ENCODE peak calls at places on chromosomes 2 and 18, in six cellular contexts. One of them, this sample, is unnamed.

GRCh38 chr2:95525294-95526035 is 40.9 kb upstream of the TRIM43B start:
- DNase-seq in NCI-H2081: peak; percentile 17
- DNase-seq in tibial nerve: no peak
- DNase-seq in HT-29: peak; percentile 45
- DNase-seq in Daoy: peak; percentile 14
- DNase-seq in left kidney: peak; percentile 63
- DNase-seq in this sample: peak; percentile 79

GRCh38 chr2:25159947-25160346 is 8.4 kb downstream of the POMC start:
- DNase-seq in tibial nerve: no peak
- DNase-seq in HT-29: no peak
- DNase-seq in Daoy: peak; percentile 45
- DNase-seq in NCI-H2081: no peak
- DNase-seq in left kidney: peak; percentile 43
- DNase-seq in this sample: no peak

GRCh38 chr2:38095996-38096861 is 20.3 kb upstream of the CYP1B1 start:
- DNase-seq in left kidney: peak; percentile 89
- DNase-seq in Daoy: peak; percentile 92
- DNase-seq in tibial nerve: no peak
- DNase-seq in NCI-H2081: no peak
- DNase-seq in HT-29: peak; percentile 98
- DNase-seq in this sample: no peak

GRCh38 chr2:55604027-55604565 is 13.3 kb downstream of the PPP4R3B start:
- DNase-seq in left kidney: no peak
- DNase-seq in tibial nerve: no peak
- DNase-seq in NCI-H2081: no peak
- DNase-seq in HT-29: no peak
- DNase-seq in Daoy: no peak
- DNase-seq in this sample: no peak

GRCh38 chr18:28529644-28530043 is 352.7 kb upstream of the CDH2 start:
- DNase-seq in tibial nerve: no peak
- DNase-seq in Daoy: no peak
- DNase-seq in NCI-H2081: no peak
- DNase-seq in HT-29: no peak
- DNase-seq in left kidney: no peak
- DNase-seq in this sample: no peak

GRCh38 chr2:190333395-190333794 is 10.0 kb upstream of the INPP1 start:
- DNase-seq in tibial nerve: no peak
- DNase-seq in left kidney: no peak
- DNase-seq in NCI-H2081: no peak
- DNase-seq in HT-29: no peak
- DNase-seq in Daoy: no peak
- DNase-seq in this sample: no peak

GRCh38 chr2:41877114-41877513 is 170.7 kb upstream of the PKDCC start:
- DNase-seq in tibial nerve: no peak
- DNase-seq in Daoy: no peak
- DNase-seq in HT-29: no peak
- DNase-seq in NCI-H2081: no peak
- DNase-seq in left kidney: no peak
- DNase-seq in this sample: no peak

GRCh38 chr2:70124983-70125480 is 37.8 kb downstream of the PCBP1 start:
- DNase-seq in NCI-H2081: peak; percentile 41
- DNase-seq in Daoy: peak; percentile 48
- DNase-seq in HT-29: peak; percentile 64
- DNase-seq in left kidney: peak; percentile 91
- DNase-seq in tibial nerve: peak; percentile 55
- DNase-seq in this sample: peak; percentile 20

GRCh38 chr2:69026026-69026425 is 13.0 kb downstream of the ANTXR1 start:
- DNase-seq in NCI-H2081: peak; percentile 43
- DNase-seq in Daoy: peak; percentile 41
- DNase-seq in left kidney: peak; percentile 14
- DNase-seq in tibial nerve: no peak
- DNase-seq in HT-29: peak; percentile 78
- DNase-seq in this sample: peak; percentile 8

GRCh38 chr2:20419007-20419576 is 27.8 kb upstream of the RHOB start:
- DNase-seq in Daoy: no peak
- DNase-seq in tibial nerve: no peak
- DNase-seq in NCI-H2081: no peak
- DNase-seq in HT-29: no peak
- DNase-seq in left kidney: peak; percentile 75
- DNase-seq in this sample: no peak

GRCh38 chr2:217799553-217800432 is 203.0 kb downstream of the TNS1 start:
- DNase-seq in tibial nerve: no peak
- DNase-seq in Daoy: no peak
- DNase-seq in HT-29: no peak
- DNase-seq in NCI-H2081: no peak
- DNase-seq in left kidney: no peak
- DNase-seq in this sample: no peak

GRCh38 chr2:69893684-69894481 is at the start of gene SNRNP27:
- DNase-seq in HT-29: peak; percentile 84
- DNase-seq in left kidney: peak; percentile 92
- DNase-seq in NCI-H2081: peak; percentile 78
- DNase-seq in Daoy: peak; percentile 80
- DNase-seq in tibial nerve: peak; percentile 60
- DNase-seq in this sample: peak; percentile 81

GRCh38 chr2:202757339-202757738 is 114.2 kb downstream of the ICA1L start:
- DNase-seq in HT-29: no peak
- DNase-seq in NCI-H2081: no peak
- DNase-seq in Daoy: no peak
- DNase-seq in left kidney: no peak
- DNase-seq in tibial nerve: no peak
- DNase-seq in this sample: no peak

GRCh38 chr2:185174353-185174752 is 564.3 kb upstream of the FSIP2 start:
- DNase-seq in HT-29: no peak
- DNase-seq in tibial nerve: no peak
- DNase-seq in Daoy: no peak
- DNase-seq in NCI-H2081: no peak
- DNase-seq in left kidney: no peak
- DNase-seq in this sample: no peak

GRCh38 chr18:33596178-33596854 is 18.3 kb downstream of the ASXL3 start:
- DNase-seq in left kidney: no peak
- DNase-seq in HT-29: no peak
- DNase-seq in NCI-H2081: no peak
- DNase-seq in Daoy: peak; percentile 15
- DNase-seq in tibial nerve: no peak
- DNase-seq in this sample: no peak

GRCh38 chr2:223549215-223549614 is 52.9 kb downstream of the SCG2 start:
- DNase-seq in NCI-H2081: peak; percentile 51
- DNase-seq in tibial nerve: no peak
- DNase-seq in Daoy: peak; percentile 91
- DNase-seq in left kidney: peak; percentile 15
- DNase-seq in HT-29: peak; percentile 73
- DNase-seq in this sample: peak; percentile 32

GRCh38 chr2:217142649-217143266 is 282.9 kb upstream of the TNP1 start:
- DNase-seq in Daoy: peak; percentile 12
- DNase-seq in NCI-H2081: peak; percentile 34
- DNase-seq in left kidney: no peak
- DNase-seq in HT-29: peak; percentile 62
- DNase-seq in tibial nerve: no peak
- DNase-seq in this sample: no peak

GRCh38 chr2:159169187-159169586 is 117.3 kb downstream of the WDSUB1 start:
- DNase-seq in NCI-H2081: no peak
- DNase-seq in tibial nerve: no peak
- DNase-seq in Daoy: peak; percentile 59
- DNase-seq in left kidney: no peak
- DNase-seq in HT-29: no peak
- DNase-seq in this sample: no peak

GRCh38 chr2:38748391-38748790 is 2.8 kb downstream of the SRSF7 start:
- DNase-seq in left kidney: no peak
- DNase-seq in HT-29: no peak
- DNase-seq in NCI-H2081: no peak
- DNase-seq in Daoy: no peak
- DNase-seq in tibial nerve: no peak
- DNase-seq in this sample: no peak

GRCh38 chr2:158184001-158184400 is 82.3 kb downstream of the UPP2 start:
- DNase-seq in left kidney: no peak
- DNase-seq in Daoy: no peak
- DNase-seq in NCI-H2081: no peak
- DNase-seq in HT-29: no peak
- DNase-seq in tibial nerve: no peak
- DNase-seq in this sample: no peak

GRCh38 chr2:121856358-121856757 is 100.9 kb downstream of the TSN start:
- DNase-seq in NCI-H2081: no peak
- DNase-seq in left kidney: no peak
- DNase-seq in Daoy: no peak
- DNase-seq in HT-29: no peak
- DNase-seq in tibial nerve: no peak
- DNase-seq in this sample: no peak

GRCh38 chr2:163884416-163884815 is 148.6 kb upstream of the FIGN start:
- DNase-seq in NCI-H2081: no peak
- DNase-seq in HT-29: no peak
- DNase-seq in tibial nerve: no peak
- DNase-seq in Daoy: peak; percentile 53
- DNase-seq in left kidney: no peak
- DNase-seq in this sample: no peak

GRCh38 chr2:68318686-68319396 is 908 bp downstream of the CNRIP1 start:
- DNase-seq in left kidney: peak; percentile 35
- DNase-seq in HT-29: no peak
- DNase-seq in Daoy: peak; percentile 31
- DNase-seq in tibial nerve: no peak
- DNase-seq in NCI-H2081: no peak
- DNase-seq in this sample: no peak

GRCh38 chr2:201654611-201655384 is 11.5 kb upstream of the TMEM237 start:
- DNase-seq in left kidney: no peak
- DNase-seq in tibial nerve: no peak
- DNase-seq in HT-29: no peak
- DNase-seq in NCI-H2081: no peak
- DNase-seq in Daoy: peak; percentile 69
- DNase-seq in this sample: no peak

GRCh38 chr2:240957656-240958365 is 40.6 kb upstream of the SNED1 start:
- DNase-seq in NCI-H2081: peak; percentile 16
- DNase-seq in Daoy: no peak
- DNase-seq in left kidney: peak; percentile 56
- DNase-seq in tibial nerve: peak; percentile 13
- DNase-seq in HT-29: no peak
- DNase-seq in this sample: no peak

GRCh38 chr18:5295231-5295920 is at the start of gene ZBTB14:
- DNase-seq in Daoy: peak; percentile 45
- DNase-seq in HT-29: peak; percentile 64
- DNase-seq in NCI-H2081: peak; percentile 62
- DNase-seq in tibial nerve: peak; percentile 20
- DNase-seq in left kidney: peak; percentile 90
- DNase-seq in this sample: peak; percentile 4

GRCh38 chr2:62010632-62011276 is 105.3 kb downstream of the COMMD1 start:
- DNase-seq in tibial nerve: no peak
- DNase-seq in left kidney: peak; percentile 34
- DNase-seq in Daoy: no peak
- DNase-seq in NCI-H2081: no peak
- DNase-seq in HT-29: no peak
- DNase-seq in this sample: no peak

GRCh38 chr2:187580462-187581124 is 26.4 kb upstream of the TFPI start:
- DNase-seq in NCI-H2081: peak; percentile 18
- DNase-seq in HT-29: peak; percentile 81
- DNase-seq in Daoy: peak; percentile 40
- DNase-seq in left kidney: peak; percentile 70
- DNase-seq in tibial nerve: no peak
- DNase-seq in this sample: no peak

This sample was measured in NCI-H1930.